ENCODE peak calls at places on chromosome 13, in five cellular contexts. B, H, D, X and M are unnamed samples.

GRCh38 chr13:112894673-112895481 is 74.1 kb upstream of the MCF2L start:
- DNase-seq in H (peak), D (no peak), X (no peak), B (no peak), M (no peak)

GRCh38 chr13:33015275-33015674 is 948 bp upstream of the KL start:
- DNase-seq in B (no peak), D (no peak), X (no peak), H (no peak), M (no peak)

GRCh38 chr13:93765811-93766210 is 539.2 kb downstream of the GPC6 start:
- DNase-seq in X (no peak), D (no peak), B (no peak), H (no peak), M (no peak)

GRCh38 chr13:97140611-97141010 is 81.5 kb upstream of the MBNL2 start:
- DNase-seq in B (no peak), X (no peak), H (no peak), D (no peak), M (no peak)

GRCh38 chr13:112241288-112241687 is 134.9 kb upstream of the SPACA7 start:
- DNase-seq in B (no peak), D (no peak), H (no peak), X (no peak), M (no peak)

GRCh38 chr13:114146629-114147028 is 14.2 kb upstream of the RASA3 start:
- DNase-seq in X (no peak), H (no peak), B (no peak), D (no peak), M (no peak)

GRCh38 chr13:27026396-27026795 is 145.2 kb downstream of the USP12 start:
- DNase-seq in B (no peak), H (no peak), D (no peak), X (no peak), M (no peak)

GRCh38 chr13:49046002-49046401 is 70.3 kb downstream of the FNDC3A start:
- DNase-seq in X (no peak), D (no peak), H (no peak), B (no peak), M (peak)

GRCh38 chr13:47232516-47232915 is 335.7 kb upstream of the HTR2A start:
- DNase-seq in D (no peak), H (no peak), B (no peak), X (no peak), M (no peak)

GRCh38 chr13:113179374-113180230 is 21.2 kb downstream of the PROZ start:
- DNase-seq in H (no peak), X (no peak), B (no peak), D (no peak), M (no peak)

GRCh38 chr13:76936736-76937135 is 11.6 kb upstream of the ACOD1 start:
- DNase-seq in B (no peak), H (no peak), D (no peak), X (no peak), M (peak)

GRCh38 chr13:67230774-67231480 is 791 bp upstream of the PCDH9 start:
- DNase-seq in H (peak), B (no peak), X (no peak), D (peak), M (peak)

GRCh38 chr13:25204843-25205242 is 32.8 kb upstream of the AMER2 start:
- DNase-seq in X (no peak), D (no peak), H (no peak), B (no peak), M (no peak)

GRCh38 chr13:30143671-30144400 is 163.5 kb downstream of the KATNAL1 start:
- DNase-seq in D (no peak), H (no peak), X (no peak), B (no peak), M (peak)

GRCh38 chr13:76129305-76130040 is 493.3 kb downstream of the LMO7 start:
- DNase-seq in H (no peak), X (no peak), D (no peak), B (no peak), M (no peak)

GRCh38 chr13:42181381-42181953 is 90.5 kb upstream of the AKAP11 start:
- DNase-seq in D (no peak), H (no peak), B (no peak), X (no peak), M (peak)

GRCh38 chr13:39531646-39532045 is 71.3 kb downstream of the LHFPL6 start:
- DNase-seq in X (no peak), B (no peak), H (no peak), D (no peak), M (peak)

GRCh38 chr13:51000576-51001260 is 91.1 kb downstream of the RNASEH2B start:
- DNase-seq in H (no peak), B (no peak), X (no peak), D (no peak), M (peak)

GRCh38 chr13:69796256-69796655 is 311.4 kb upstream of the ATXN8OS start:
- DNase-seq in H (no peak), X (no peak), B (no peak), D (no peak), M (no peak)

GRCh38 chr13:95505265-95505664 is 47.3 kb upstream of the CLDN10 start:
- DNase-seq in B (no peak), H (no peak), X (no peak), D (no peak), M (no peak)

GRCh38 chr13:110131424-110131823 is 175.5 kb downstream of the COL4A1 start:
- DNase-seq in H (no peak), B (no peak), D (no peak), X (no peak), M (no peak)

GRCh38 chr13:95569966-95570365 is 17.4 kb downstream of the CLDN10 start:
- DNase-seq in X (no peak), D (no peak), B (no peak), H (no peak), M (no peak)

GRCh38 chr13:67650471-67650870 is 420.3 kb upstream of the PCDH9 start:
- DNase-seq in B (no peak), H (no peak), D (no peak), X (no peak), M (peak)

GRCh38 chr13:41802684-41803554 is 158.0 kb downstream of the VWA8 start:
- DNase-seq in B (no peak), X (no peak), D (no peak), H (no peak), M (peak)

GRCh38 chr13:113625965-113626661 is 31.9 kb downstream of the ATP4B start:
- DNase-seq in H (no peak), D (no peak), B (no peak), X (no peak), M (peak)

GRCh38 chr13:48412881-48413351 is at the start of gene LPAR6:
- DNase-seq in D (no peak), X (no peak), B (no peak), H (no peak), M (peak)

GRCh38 chr13:20669162-20669561 is 34.3 kb upstream of the IL17D start:
- DNase-seq in D (no peak), H (no peak), X (no peak), B (no peak), M (no peak)

GRCh38 chr13:43303040-43303729 is 279.8 kb downstream of the DNAJC15 start:
- DNase-seq in H (peak), B (no peak), X (no peak), D (peak), M (peak)